ENCODE peak calls at places on chromosomes 2 and 18, in four cellular contexts. One of them, this sample, is unnamed.

GRCh38 chr2:216345846-216346245 is 26.4 kb downstream of the MARCHF4 start:
- DNase-seq in hepatocyte: no peak
- DNase-seq in PC-3: no peak
- DNase-seq in HCT116: no peak
- DNase-seq in this sample: no peak

GRCh38 chr18:60485207-60485606 is 112.6 kb upstream of the MC4R start:
- DNase-seq in HCT116: no peak
- DNase-seq in PC-3: no peak
- DNase-seq in hepatocyte: no peak
- DNase-seq in this sample: no peak

GRCh38 chr2:222835142-222835822 is 25.6 kb upstream of the ACSL3 start:
- DNase-seq in hepatocyte: peak; percentile 60
- DNase-seq in HCT116: no peak
- DNase-seq in PC-3: peak; percentile 72
- DNase-seq in this sample: no peak

GRCh38 chr18:55552498-55553189 is 35.3 kb downstream of the TCF4 start:
- DNase-seq in PC-3: no peak
- DNase-seq in hepatocyte: no peak
- DNase-seq in HCT116: no peak
- DNase-seq in this sample: no peak

GRCh38 chr2:119760876-119761275 is 1.2 kb downstream of the PTPN4 start:
- DNase-seq in hepatocyte: peak; percentile 28
- DNase-seq in PC-3: peak; percentile 42
- DNase-seq in HCT116: no peak
- DNase-seq in this sample: peak; percentile 51

GRCh38 chr2:35298493-35298892 is 1057.1 kb upstream of the CRIM1 start:
- DNase-seq in hepatocyte: no peak
- DNase-seq in HCT116: no peak
- DNase-seq in PC-3: peak; percentile 2
- DNase-seq in this sample: no peak

GRCh38 chr2:240994161-240994896 is 4.1 kb upstream of the SNED1 start:
- DNase-seq in HCT116: no peak
- DNase-seq in hepatocyte: no peak
- DNase-seq in PC-3: no peak
- DNase-seq in this sample: no peak

GRCh38 chr2:158797963-158798700 is 3.0 kb downstream of the DAPL1 start:
- DNase-seq in HCT116: no peak
- DNase-seq in PC-3: no peak
- DNase-seq in hepatocyte: no peak
- DNase-seq in this sample: no peak

GRCh38 chr2:217611056-217611455 is 391.7 kb downstream of the TNS1 start:
- DNase-seq in hepatocyte: no peak
- DNase-seq in PC-3: no peak
- DNase-seq in HCT116: no peak
- DNase-seq in this sample: no peak

GRCh38 chr18:79203017-79203605 is 133.9 kb downstream of the ATP9B start:
- DNase-seq in hepatocyte: no peak
- DNase-seq in PC-3: peak; percentile 93
- DNase-seq in HCT116: peak; percentile 82
- DNase-seq in this sample: no peak

GRCh38 chr2:190694479-190694878 is 45.6 kb downstream of the NAB1 start:
- DNase-seq in PC-3: no peak
- DNase-seq in hepatocyte: no peak
- DNase-seq in HCT116: no peak
- DNase-seq in this sample: no peak

GRCh38 chr2:39999864-40000263 is 220.8 kb upstream of the THUMPD2 start:
- DNase-seq in hepatocyte: no peak
- DNase-seq in PC-3: no peak
- DNase-seq in HCT116: no peak
- DNase-seq in this sample: no peak

GRCh38 chr2:189082576-189082975 is 97.0 kb downstream of the COL5A2 start:
- DNase-seq in hepatocyte: peak; percentile 62
- DNase-seq in HCT116: no peak
- DNase-seq in PC-3: no peak
- DNase-seq in this sample: no peak

GRCh38 chr2:183037281-183037659 is 987 bp downstream of the NCKAP1 start:
- DNase-seq in hepatocyte: peak; percentile 32
- DNase-seq in HCT116: peak; percentile 31
- DNase-seq in PC-3: peak; percentile 72
- DNase-seq in this sample: no peak

GRCh38 chr2:128640847-128641360 is 322.2 kb upstream of the HS6ST1 start:
- DNase-seq in PC-3: no peak
- DNase-seq in hepatocyte: no peak
- DNase-seq in HCT116: no peak
- DNase-seq in this sample: no peak
- H3K9me2 ChIP-seq in PC-3: no peaks in the 10 kb centered on the region
- H3K9me2 ChIP-seq in hepatocyte: no peaks in the 10 kb centered on the region
- H3K9me2 ChIP-seq in HCT116: no peaks in the 10 kb centered on the region
- H3K9me2 ChIP-seq in this sample: no peaks in the 10 kb centered on the region

DNA sequence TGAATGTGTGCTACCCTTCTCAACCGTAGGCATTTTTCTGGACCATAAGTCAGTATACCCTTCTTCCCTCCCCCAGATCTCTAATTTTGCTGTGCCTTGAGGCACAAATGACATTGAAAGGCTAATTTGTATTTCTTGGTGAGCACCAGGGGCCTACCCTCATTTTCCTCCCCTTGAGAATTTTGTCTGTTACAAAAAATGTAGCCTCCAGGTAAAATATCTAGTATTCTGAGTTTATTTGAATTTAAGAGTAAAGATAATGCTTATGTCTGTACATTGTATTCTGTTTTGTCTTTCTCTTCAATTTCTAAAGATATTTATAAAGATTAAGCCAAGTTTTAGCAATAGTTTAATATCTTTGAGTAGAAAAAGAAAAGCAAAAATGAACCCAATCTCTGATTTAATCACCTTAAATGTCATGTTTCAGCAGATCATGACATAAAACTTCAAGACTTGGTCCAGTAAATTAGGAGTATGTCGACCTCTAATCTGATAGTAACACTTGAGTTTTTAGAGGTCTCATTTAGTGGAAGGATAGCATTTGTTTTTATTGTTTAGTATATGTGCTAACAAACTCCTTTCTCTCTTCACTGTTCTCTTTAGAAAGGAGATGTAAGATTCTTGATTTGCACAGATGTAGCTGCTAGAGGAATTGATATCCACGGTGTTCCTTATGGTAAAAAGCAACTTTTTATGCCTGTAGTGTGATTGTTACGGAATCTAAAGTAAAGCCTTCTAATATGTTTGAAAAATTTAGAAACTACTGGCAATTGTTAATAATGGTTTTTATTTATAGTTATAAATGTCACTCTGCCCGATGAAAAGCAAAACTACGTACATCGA is 36.4 kb downstream of the DDX1 start:
- DNase-seq in PC-3: no peak
- DNase-seq in hepatocyte: no peak
- DNase-seq in HCT116: no peak
- DNase-seq in this sample: no peak
- H3K36me3 ChIP-seq in PC-3: peaks cover 77% of the 10 kb centered on the region
- H3K36me3 ChIP-seq in hepatocyte: peaks cover 5% of the 10 kb centered on the region
- H3K36me3 ChIP-seq in HCT116: peaks cover 64% of the 10 kb centered on the region
- H3K36me3 ChIP-seq in this sample: peaks cover 36% of the 10 kb centered on the region

DNA sequence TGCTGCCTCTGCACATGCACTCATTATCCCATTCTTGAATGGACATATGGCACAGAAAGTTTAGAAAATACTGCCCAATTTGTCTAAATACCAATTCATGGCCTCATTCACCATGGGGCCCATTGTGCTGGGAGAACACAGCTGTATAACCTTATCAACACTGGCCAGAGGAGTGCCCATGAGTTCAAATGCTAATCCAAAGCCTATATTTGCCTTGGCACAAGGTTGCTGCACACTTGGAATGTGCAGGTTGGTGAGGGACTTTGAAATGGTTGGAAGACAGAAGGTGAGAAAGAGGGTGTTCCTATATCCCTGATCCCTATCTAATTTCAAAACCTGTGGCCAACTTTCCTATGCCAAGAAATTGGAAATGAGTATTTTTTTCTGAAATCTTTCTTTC is 693.9 kb upstream of the ID2 start:
- DNase-seq in HCT116: no peak
- DNase-seq in hepatocyte: no peak
- DNase-seq in PC-3: no peak
- DNase-seq in this sample: no peak
- H3K9me2 ChIP-seq in HCT116: no peaks in the 10 kb centered on the region
- H3K9me2 ChIP-seq in hepatocyte: no peaks in the 10 kb centered on the region
- H3K9me2 ChIP-seq in PC-3: no peaks in the 10 kb centered on the region
- H3K9me2 ChIP-seq in this sample: no peaks in the 10 kb centered on the region

GRCh38 chr2:30152385-30152784 is 5.6 kb downstream of the YPEL5 start:
- DNase-seq in PC-3: no peak
- DNase-seq in HCT116: no peak
- DNase-seq in hepatocyte: no peak
- DNase-seq in this sample: no peak
- H3K36me3 ChIP-seq in PC-3: peaks cover 7% of the 10 kb centered on the region
- H3K36me3 ChIP-seq in HCT116: no peaks in the 10 kb centered on the region
- H3K36me3 ChIP-seq in hepatocyte: no peaks in the 10 kb centered on the region
- H3K36me3 ChIP-seq in this sample: no peaks in the 10 kb centered on the region

DNA sequence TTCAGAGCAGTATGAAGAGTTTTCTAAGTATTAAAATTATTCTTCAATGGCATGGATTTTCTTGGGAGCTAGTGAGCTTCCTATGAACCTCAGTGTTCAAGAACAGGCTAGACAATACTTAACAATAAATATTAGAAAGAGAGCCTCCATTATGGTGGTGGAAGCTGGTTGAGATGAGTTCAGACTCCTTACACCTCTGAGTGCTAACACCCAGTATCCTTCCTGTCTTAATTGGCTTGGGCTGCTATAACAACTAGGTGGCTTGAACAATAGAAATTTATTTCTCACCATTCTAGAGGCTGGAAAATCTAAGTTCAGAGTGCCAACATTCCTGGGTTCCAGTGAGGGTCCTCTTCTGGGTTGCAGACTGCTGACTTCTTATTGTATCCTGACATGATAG is 369.4 kb upstream of the HNRNPA3 start:
- DNase-seq in hepatocyte: no peak
- DNase-seq in PC-3: no peak
- DNase-seq in HCT116: no peak
- DNase-seq in this sample: no peak
- H3K9me2 ChIP-seq in hepatocyte: no peaks in the 10 kb centered on the region
- H3K9me2 ChIP-seq in PC-3: no peaks in the 10 kb centered on the region
- H3K9me2 ChIP-seq in HCT116: no peaks in the 10 kb centered on the region
- H3K9me2 ChIP-seq in this sample: no peaks in the 10 kb centered on the region

DNA sequence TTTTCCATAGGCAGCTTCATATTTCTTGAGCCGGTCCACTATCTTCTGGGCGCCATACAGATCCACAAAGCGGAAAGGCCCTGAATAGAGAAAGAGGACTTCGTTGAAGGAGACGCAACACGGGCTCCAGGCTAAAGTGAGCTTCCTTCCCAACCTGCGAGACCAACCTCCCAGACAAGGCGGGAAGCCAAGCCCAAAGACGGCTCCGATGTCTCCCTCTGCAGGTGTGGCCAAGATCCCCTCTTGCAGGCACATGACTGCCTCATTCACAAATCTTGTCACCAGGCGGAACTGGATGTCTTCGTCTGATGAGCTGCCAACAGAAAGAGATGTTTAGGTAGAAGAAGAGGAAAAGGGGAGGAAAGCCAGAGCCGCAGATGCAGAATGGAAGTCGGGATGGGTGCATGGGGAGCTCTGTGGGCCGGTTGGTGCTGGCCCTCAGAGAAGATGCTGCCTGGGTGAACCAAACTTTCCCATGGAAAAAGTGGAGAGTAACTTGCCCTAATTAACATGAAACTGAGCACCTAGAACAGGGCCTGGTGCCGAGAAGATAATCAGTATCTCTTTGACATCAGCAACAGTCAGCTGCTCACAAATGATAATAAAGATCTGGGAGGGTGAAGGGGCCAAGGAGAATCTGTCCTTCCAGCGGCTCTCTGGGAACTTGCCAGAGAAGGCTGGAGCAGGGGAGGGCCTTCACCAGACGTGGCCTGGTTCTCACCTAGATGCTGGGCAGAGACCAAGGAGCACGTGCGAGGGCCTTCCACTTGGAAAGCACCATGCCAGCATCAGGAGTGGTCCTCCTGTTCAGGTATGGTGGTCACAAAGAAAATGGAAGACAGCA is 18.6 kb downstream of the GAREM2 start:
- DNase-seq in PC-3: no peak
- DNase-seq in HCT116: no peak
- DNase-seq in hepatocyte: no peak
- DNase-seq in this sample: no peak
- H3K36me3 ChIP-seq in PC-3: peaks cover 29% of the 10 kb centered on the region
- H3K36me3 ChIP-seq in HCT116: peaks cover 20% of the 10 kb centered on the region
- H3K36me3 ChIP-seq in hepatocyte: no peaks in the 10 kb centered on the region
- H3K36me3 ChIP-seq in this sample: peaks cover 27% of the 10 kb centered on the region

DNA sequence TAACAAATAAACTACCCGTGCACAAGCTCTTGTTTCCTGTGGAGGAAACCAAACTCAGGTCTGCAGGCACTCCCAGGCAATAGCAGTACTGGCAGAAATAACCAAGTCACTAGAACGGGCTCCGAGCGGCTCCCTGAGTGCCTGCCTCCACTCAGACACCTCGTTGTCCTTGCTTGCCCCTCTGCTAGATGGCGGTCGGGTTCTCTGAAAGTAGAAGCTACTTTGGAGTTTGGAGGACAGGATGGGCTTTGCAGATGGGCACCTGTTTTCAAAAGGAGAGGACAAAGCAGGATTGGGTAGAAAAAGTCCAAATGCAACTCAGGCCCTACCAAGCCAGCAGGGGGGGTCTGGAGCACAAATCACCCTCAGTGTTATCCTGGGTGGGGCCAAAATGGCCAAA is 136.4 kb downstream of the LRRC30 start:
- DNase-seq in HCT116: no peak
- DNase-seq in PC-3: no peak
- DNase-seq in hepatocyte: no peak
- DNase-seq in this sample: no peak
- H3K9me2 ChIP-seq in HCT116: no peaks in the 10 kb centered on the region
- H3K9me2 ChIP-seq in PC-3: no peaks in the 10 kb centered on the region
- H3K9me2 ChIP-seq in hepatocyte: no peaks in the 10 kb centered on the region
- H3K9me2 ChIP-seq in this sample: no peaks in the 10 kb centered on the region